ENCODE peak calls at places on chromosomes 1 and 21, in five cellular contexts. Z, R, O, P and L are unnamed samples.

GRCh38 chr1:108976658-108977057 is 13.4 kb upstream of the CLCC1 start:
- DNase-seq in Z (no peak), R (no peak), O (no peak), P (no peak), L (no peak)

GRCh38 chr1:178498896-178499675 is 2.3 kb upstream of the CLEC20A start:
- DNase-seq in Z (no peak), R (no peak), O (no peak), P (no peak), L (no peak)

GRCh38 chr1:169809370-169810095 is 14.8 kb upstream of the METTL18 start:
- DNase-seq in Z (peak), R (peak), O (peak), P (peak), L (no peak)

GRCh38 chr1:158901623-158902022 is 29.7 kb upstream of the PYHIN1 start:
- DNase-seq in Z (peak), R (no peak), O (no peak), P (no peak), L (no peak)

GRCh38 chr1:61056674-61057439 is 25.5 kb upstream of the NFIA start:
- DNase-seq in Z (peak), R (peak), O (peak), P (peak), L (peak)

GRCh38 chr1:205920861-205921558 is 22.2 kb downstream of the SLC26A9 start:
- DNase-seq in Z (no peak), R (no peak), O (no peak), P (no peak), L (no peak)

GRCh38 chr1:203152158-203153034 is 23.2 kb downstream of the MYBPH start:
- DNase-seq in Z (peak), R (no peak), O (peak), P (peak), L (no peak)

GRCh38 chr1:117143856-117144255 is 22.3 kb upstream of the TRIM45 start:
- DNase-seq in Z (no peak), R (no peak), O (no peak), P (no peak), L (no peak)

GRCh38 chr21:37367301-37367757 is 756 bp downstream of the DYRK1A start:
- DNase-seq in Z (no peak), R (peak), O (no peak), P (no peak), L (no peak)

GRCh38 chr1:213984387-213985180 is 3.2 kb upstream of the PROX1 start:
- DNase-seq in Z (no peak), R (no peak), O (no peak), P (no peak), L (no peak)

GRCh38 chr1:22053861-22054770 is 1.6 kb downstream of the CDC42 start:
- DNase-seq in Z (peak), R (peak), O (peak), P (no peak), L (no peak)

GRCh38 chr1:217944550-217944949 is 313.4 kb downstream of the SPATA17 start:
- DNase-seq in Z (no peak), R (no peak), O (no peak), P (no peak), L (no peak)

GRCh38 chr1:205535096-205535495 is 30.6 kb downstream of the CDK18 start:
- DNase-seq in Z (no peak), R (no peak), O (no peak), P (no peak), L (no peak)

GRCh38 chr1:67355745-67356424 is 48.2 kb downstream of the IL12RB2 start:
- DNase-seq in Z (peak), R (peak), O (peak), P (peak), L (no peak)

GRCh38 chr1:190373705-190374336 is 103.8 kb downstream of the BRINP3 start:
- DNase-seq in Z (peak), R (peak), O (peak), P (peak), L (no peak)

GRCh38 chr1:199123615-199124014 is 484.8 kb downstream of the PTPRC start:
- DNase-seq in Z (no peak), R (peak), O (no peak), P (peak), L (peak)

GRCh38 chr21:39390212-39390765 is 41.4 kb upstream of the HMGN1 start:
- DNase-seq in Z (no peak), R (no peak), O (no peak), P (no peak), L (no peak)

GRCh38 chr1:170471310-170471839 is 60.6 kb upstream of the GORAB start:
- DNase-seq in Z (no peak), R (peak), O (no peak), P (peak), L (no peak)

GRCh38 chr1:101108123-101108522 is 82.5 kb upstream of the DPH5 start:
- DNase-seq in Z (peak), R (no peak), O (peak), P (no peak), L (no peak)

GRCh38 chr1:19765623-19766022 is 34.1 kb downstream of the TMCO4 start:
- DNase-seq in Z (peak), R (peak), O (peak), P (peak), L (peak)

GRCh38 chr1:80036690-80037432 is 1030.3 kb upstream of the ADGRL4 start:
- DNase-seq in Z (no peak), R (peak), O (no peak), P (no peak), L (no peak)
- H3K4me3 ChIP-seq in Z (no peak), R (no peak), O (no peak), P (no peak), L (no peak)

DNA sequence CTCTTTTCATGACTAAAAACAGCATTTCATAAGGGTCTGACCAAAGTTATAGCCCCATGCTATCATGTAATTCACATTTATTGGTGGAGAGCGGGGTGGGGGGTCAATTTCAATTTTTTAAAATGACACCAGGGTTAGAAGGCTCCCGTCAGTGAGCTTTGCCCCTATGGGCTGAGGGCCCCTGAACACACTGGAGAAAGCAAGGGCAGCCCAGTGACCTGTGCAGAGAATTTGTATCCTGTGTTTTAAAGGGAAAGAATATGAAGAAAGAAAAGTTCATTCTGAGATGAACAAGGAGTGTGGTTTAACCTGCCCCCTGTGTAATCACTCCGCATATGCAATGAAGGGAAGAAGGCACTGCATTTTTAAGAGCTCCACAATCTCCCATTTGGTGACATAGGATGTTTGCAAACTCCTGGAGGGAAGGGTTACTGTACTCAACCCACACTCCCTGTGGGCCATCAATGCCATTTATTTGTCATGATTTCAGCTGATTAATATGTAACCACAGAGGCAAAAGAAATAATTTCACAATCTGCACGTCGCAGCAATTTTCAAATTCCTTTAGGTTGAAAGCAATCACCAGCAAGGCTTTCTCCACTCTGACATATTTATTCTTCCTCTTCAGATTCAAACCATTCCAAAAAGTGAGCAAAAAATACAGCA is 95.6 kb downstream of the ZNF281 start:
- DNase-seq in Z (peak), R (peak), O (peak), P (peak), L (peak)
- H3K4me3 ChIP-seq in Z (no peak), R (no peak), O (no peak), P (no peak), L (no peak)

GRCh38 chr21:45084881-45085536 is 10.6 kb downstream of the ADARB1 start:
- DNase-seq in Z (no peak), R (no peak), O (no peak), P (no peak), L (no peak)

GRCh38 chr21:45086342-45086958 is 12.1 kb downstream of the ADARB1 start:
- DNase-seq in Z (no peak), R (no peak), O (no peak), P (no peak), L (no peak)

GRCh38 chr21:45087022-45087823 is 12.8 kb downstream of the ADARB1 start:
- DNase-seq in Z (no peak), R (peak), O (no peak), P (peak), L (no peak)

GRCh38 chr21:45084121-45084520 is 9.7 kb downstream of the ADARB1 start:
- DNase-seq in Z (no peak), R (no peak), O (no peak), P (no peak), L (no peak)

DNA sequence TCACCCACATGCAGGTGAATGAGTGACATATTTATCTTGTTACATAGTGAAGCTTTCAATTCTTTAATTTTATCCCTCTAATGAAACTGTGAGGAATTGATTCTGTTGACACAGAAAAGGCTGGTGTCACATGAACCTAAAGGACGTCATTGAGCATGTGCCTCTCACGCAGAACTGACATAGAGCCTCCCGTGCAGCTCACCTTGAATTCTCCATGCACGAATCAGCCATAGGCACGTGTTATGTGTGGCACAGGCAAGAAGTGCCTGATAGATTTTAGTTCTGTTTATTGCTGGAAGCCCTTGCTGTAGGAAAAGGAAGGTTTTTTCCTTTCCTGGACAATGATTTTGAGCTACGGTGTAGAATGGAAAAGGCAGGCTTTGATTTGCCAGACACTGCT is 11.3 kb downstream of the ADARB1 start:
- DNase-seq in Z (peak), R (no peak), O (no peak), P (no peak), L (no peak)
- H3K4me3 ChIP-seq in Z (no peak), R (no peak), O (no peak), P (no peak), L (no peak)

DNA sequence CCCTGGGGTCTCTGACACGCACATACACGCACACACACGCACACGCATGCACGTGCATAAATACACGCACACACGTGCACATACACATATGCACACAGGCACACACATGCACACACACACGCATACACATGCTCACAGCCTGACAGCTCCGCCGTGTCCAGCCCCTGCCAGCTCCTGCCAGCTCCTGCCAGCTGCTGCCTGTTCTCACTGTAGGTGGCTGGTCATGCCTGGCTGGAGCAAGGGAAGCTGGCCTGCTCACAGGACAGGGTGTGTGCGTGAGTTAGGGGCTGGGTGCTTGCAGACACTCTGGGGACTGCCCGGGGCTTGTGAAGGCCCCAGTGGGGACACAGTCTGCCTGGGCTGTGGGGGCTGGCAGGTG is 4.9 kb downstream of the PLCH2 start:
- DNase-seq in Z (peak), R (no peak), O (no peak), P (no peak), L (no peak)
- H3K4me3 ChIP-seq in Z (no peak), R (no peak), O (no peak), P (no peak), L (no peak)

GRCh38 chr1:47194314-47194713 is 4.5 kb upstream of the PDZK1IP1 start:
- DNase-seq in Z (no peak), R (no peak), O (no peak), P (no peak), L (no peak)

GRCh38 chr1:47192458-47193384 is 2.9 kb upstream of the PDZK1IP1 start:
- DNase-seq in Z (peak), R (peak), O (peak), P (peak), L (no peak)

GRCh38 chr1:47190807-47191206 is 971 bp upstream of the PDZK1IP1 start:
- DNase-seq in Z (no peak), R (no peak), O (no peak), P (no peak), L (no peak)

GRCh38 chr1:47189844-47190562 is at the start of gene PDZK1IP1:
- DNase-seq in Z (peak), R (peak), O (peak), P (no peak), L (no peak)

DNA sequence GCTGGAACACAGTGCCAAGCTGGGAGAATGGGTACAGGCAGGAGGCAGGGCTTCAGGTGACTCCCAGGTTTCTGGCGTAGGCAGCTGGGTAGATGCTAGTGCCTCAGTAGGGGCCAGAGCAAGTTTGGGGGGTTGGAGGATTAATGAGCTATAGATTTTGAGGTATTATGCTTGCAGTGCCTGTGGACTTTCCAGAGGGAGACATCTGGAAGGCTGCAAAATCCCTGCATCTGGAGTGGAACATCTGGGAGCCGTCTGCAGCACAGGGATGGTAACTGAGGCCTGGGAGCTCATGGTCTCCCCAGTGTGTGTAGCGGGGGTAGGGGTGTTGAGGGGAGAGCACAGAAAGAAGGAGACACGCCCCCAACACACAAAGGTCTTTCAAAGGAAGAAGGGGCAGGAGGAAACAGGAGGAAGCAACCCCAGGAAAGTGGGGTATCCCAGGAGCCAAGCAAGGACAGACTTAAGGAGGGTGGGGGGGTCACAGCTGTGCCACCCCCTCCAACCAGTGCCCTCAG is 2.2 kb upstream of the PDZK1IP1 start:
- DNase-seq in Z (no peak), R (no peak), O (no peak), P (no peak), L (no peak)
- H3K4me3 ChIP-seq in Z (no peak), R (no peak), O (no peak), P (no peak), L (no peak)

DNA sequence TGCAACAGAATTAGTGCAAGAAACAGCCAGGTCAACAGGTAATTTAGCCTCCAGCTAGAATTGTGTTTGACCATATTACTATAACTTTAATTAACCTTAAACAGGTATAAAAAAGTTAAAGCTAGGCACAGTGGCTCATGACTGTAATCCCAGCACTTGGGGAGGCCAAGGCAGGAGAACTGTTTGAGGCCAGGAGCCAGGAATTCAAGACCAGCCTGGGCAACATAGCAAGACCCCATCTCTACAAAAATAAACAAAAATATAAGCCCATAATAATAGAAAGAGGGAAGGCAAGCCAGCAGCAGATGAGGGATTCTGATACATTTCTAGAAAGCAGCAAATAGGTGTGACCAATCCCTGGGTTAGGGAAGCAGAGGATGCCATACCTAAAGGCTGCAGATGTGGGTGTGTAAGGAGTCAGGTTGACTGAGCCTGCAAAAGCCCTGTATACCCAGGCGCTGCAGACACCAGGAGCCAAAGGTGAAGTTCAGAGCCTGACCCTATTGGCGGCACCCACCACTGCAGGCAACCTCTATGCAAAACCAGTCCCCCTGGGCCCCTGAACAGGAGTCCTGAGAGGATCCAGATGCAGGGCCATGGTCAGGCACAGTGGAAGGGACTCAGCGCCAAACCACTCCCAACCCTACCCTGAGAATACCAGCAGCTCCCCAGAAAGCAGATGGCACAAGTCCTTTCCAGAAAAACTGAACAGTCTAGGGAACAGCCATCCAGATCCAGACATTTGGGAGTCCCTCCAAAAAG is 19.3 kb upstream of the LSS start:
- DNase-seq in Z (no peak), R (no peak), O (no peak), P (no peak), L (no peak)
- H3K4me3 ChIP-seq in Z (no peak), R (no peak), O (no peak), P (no peak), L (no peak)